ENCODE peak calls at places on chromosomes 4 and X, in five cellular contexts. C is lower lobe of right lung; A is CD4-positive, alpha-beta T cell; J is left lung; U is hepatocyte. M is an unnamed sample.

GRCh38 chr4:158656439-158656838 is 15.2 kb downstream of the C4orf46 start:
- DNase-seq in J (no peak), C (no peak), A (no peak), U (no peak), M (no peak)

GRCh38 chr4:145216532-145216931 is 36.1 kb upstream of the OTUD4 start:
- DNase-seq in A (no peak), U (no peak), C (no peak), J (no peak), M (peak)

GRCh38 chr4:175470141-175470540 is 341.9 kb downstream of the GPM6A start:
- DNase-seq in U (no peak), J (no peak), A (no peak), C (no peak), M (no peak)

GRCh38 chr4:165016971-165017370 is 14.8 kb upstream of the TRIM60 start:
- DNase-seq in C (no peak), J (no peak), A (no peak), U (no peak), M (no peak)

GRCh38 chr4:21512351-21512750 is 436.2 kb downstream of the KCNIP4 start:
- DNase-seq in U (peak), A (no peak), C (no peak), J (no peak), M (peak)

GRCh38 chr4:155853189-155853588 is 12.9 kb downstream of the ASIC5 start:
- DNase-seq in U (no peak), A (no peak), C (no peak), J (no peak), M (no peak)

GRCh38 chr4:169116270-169116901 is 106.3 kb upstream of the CBR4 start:
- DNase-seq in A (no peak), U (no peak), J (no peak), C (peak), M (no peak)

GRCh38 chr4:80619070-80619674 is 283.6 kb downstream of the CFAP299 start:
- DNase-seq in J (no peak), C (no peak), U (no peak), A (no peak), M (no peak)

GRCh38 chr4:124640037-124640730 is 72.3 kb downstream of the ANKRD50 start:
- DNase-seq in A (no peak), J (no peak), U (no peak), C (no peak), M (no peak)

GRCh38 chr4:24885342-24885741 is 27.5 kb downstream of the CCDC149 start:
- DNase-seq in A (no peak), J (no peak), C (no peak), U (no peak), M (no peak)

GRCh38 chr4:40587351-40587750 is 42.3 kb downstream of the RBM47 start:
- DNase-seq in J (no peak), U (no peak), A (no peak), C (no peak), M (no peak)

GRCh38 chr4:16225139-16225538 is 1.1 kb downstream of the TAPT1 start:
- DNase-seq in C (no peak), A (no peak), U (no peak), J (no peak), M (peak)

GRCh38 chr4:123325241-123325681 is 71.3 kb upstream of the SPRY1 start:
- DNase-seq in C (no peak), A (no peak), U (no peak), J (peak), M (peak)

GRCh38 chr4:181264908-181265307 is 978.3 kb upstream of the TENM3 start:
- DNase-seq in C (no peak), J (no peak), U (no peak), A (no peak), M (no peak)

GRCh38 chrX:889966-890651 is 259.5 kb downstream of the SHOX start:
- DNase-seq in J (no peak), A (no peak), U (no peak), C (no peak), M (no peak)

GRCh38 chr4:152460488-152460887 is 75.4 kb downstream of the FBXW7 start:
- DNase-seq in C (no peak), A (no peak), J (no peak), U (peak), M (peak)

GRCh38 chr4:65437102-65437501 is 233.2 kb downstream of the EPHA5 start:
- DNase-seq in C (no peak), J (no peak), A (no peak), U (peak), M (no peak)

GRCh38 chr4:59571805-59572430 is 1628.2 kb upstream of the ADGRL3 start:
- DNase-seq in A (no peak), U (no peak), C (no peak), J (no peak), M (no peak)

GRCh38 chrX:53080628-53081580 is 1.3 kb upstream of the TSPYL2 start:
- DNase-seq in J (no peak), C (no peak), A (no peak), U (no peak), M (no peak)

GRCh38 chr4:108825737-108826136 is 62.9 kb upstream of the ETNPPL start:
- DNase-seq in A (no peak), C (no peak), J (no peak), U (no peak), M (no peak)

GRCh38 chr4:14827111-14827510 is 175.2 kb upstream of the CPEB2 start:
- DNase-seq in C (no peak), A (no peak), J (no peak), U (no peak), M (no peak)

GRCh38 chrX:67651437-67652142 is 107.8 kb downstream of the AR start:
- DNase-seq in A (no peak), U (no peak), C (no peak), J (no peak), M (no peak)

GRCh38 chr4:3404546-3404945 is 37.2 kb upstream of the HGFAC start:
- DNase-seq in C (no peak), J (no peak), U (no peak), A (no peak), M (no peak)

GRCh38 chr4:109749388-109750082 is 19.7 kb upstream of the PLA2G12A start:
- DNase-seq in U (no peak), C (no peak), J (no peak), A (no peak), M (no peak)

GRCh38 chr4:80069108-80069836 is 3.8 kb downstream of the ANTXR2 start:
- DNase-seq in U (no peak), C (no peak), A (no peak), J (no peak), M (no peak)

GRCh38 chr4:72966652-72967051 is 102.9 kb downstream of the COX18 start:
- DNase-seq in C (no peak), J (no peak), U (no peak), A (no peak), M (no peak)

GRCh38 chrX:97747346-97747745 is 863.6 kb downstream of the RPA4 start:
- DNase-seq in U (no peak), J (no peak), A (no peak), C (no peak), M (no peak)

GRCh38 chrX:39891781-39892180 is 206.0 kb downstream of the BCOR start:
- DNase-seq in C (no peak), J (no peak), A (no peak), U (no peak), M (no peak)

GRCh38 chr4:173513651-173514050 is 16.4 kb downstream of the HAND2 start:
- DNase-seq in A (no peak), C (no peak), U (peak), J (no peak), M (no peak)

GRCh38 chr4:16129336-16129735 is 45.5 kb upstream of the PROM1 start:
- DNase-seq in C (no peak), A (no peak), J (no peak), U (peak), M (no peak)

GRCh38 chrX:81564851-81565250 is 362.9 kb downstream of the SH3BGRL start:
- DNase-seq in A (no peak), U (no peak), J (no peak), C (no peak), M (no peak)

GRCh38 chr4:7705062-7705461 is 234.6 kb downstream of the AFAP1 start:
- DNase-seq in U (no peak), C (no peak), A (no peak), J (no peak), M (no peak)

GRCh38 chr4:158766419-158767044 is 2.3 kb upstream of the FNIP2 start:
- DNase-seq in J (no peak), A (no peak), U (no peak), C (no peak), M (no peak)

DNA sequence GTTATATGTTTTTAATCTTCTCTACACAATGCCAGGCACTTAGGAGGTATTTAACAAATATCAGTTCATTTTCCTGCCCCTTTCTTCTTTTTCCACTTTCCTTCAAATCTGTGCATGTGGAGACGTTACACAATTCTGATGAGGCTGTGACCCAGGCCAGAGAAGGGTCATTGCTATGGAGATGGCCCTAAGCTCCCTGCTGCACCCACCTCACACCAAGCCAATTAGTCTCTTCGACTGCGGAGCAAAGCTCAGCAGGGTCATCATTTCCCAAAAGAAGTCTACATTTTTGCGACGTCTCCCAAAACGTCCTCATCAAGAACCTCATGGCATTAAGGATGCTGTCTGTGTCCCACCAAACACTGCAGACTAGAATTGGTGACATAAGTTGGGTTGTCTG is 28.9 kb upstream of the VEGFD start:
- DNase-seq in U (no peak), A (no peak), J (no peak), C (no peak), M (no peak)
- TF ChIP-seq CTCF in U (no peak), A (no peak), J (no peak), C (no peak), M (no peak)

DNA sequence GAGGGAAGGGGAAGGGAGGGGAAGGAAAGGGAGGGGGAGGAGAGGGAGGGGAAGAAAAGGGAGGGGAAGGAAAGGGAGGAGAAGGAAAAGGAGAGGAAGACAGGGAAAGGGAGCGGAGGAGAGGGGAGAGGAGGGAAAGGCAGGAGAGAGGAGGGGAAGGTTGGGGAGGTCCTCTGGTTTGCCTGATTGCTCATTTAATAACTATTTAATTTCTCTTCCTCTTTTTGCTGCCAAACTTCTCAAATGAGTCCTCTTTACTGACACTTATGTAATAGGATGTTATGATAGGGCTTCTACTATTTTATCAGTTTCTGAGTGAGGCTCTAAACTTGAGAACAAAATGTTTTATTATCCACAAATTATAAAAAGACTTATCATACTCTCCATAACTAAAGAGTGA is 35.4 kb upstream of the PPA2 start:
- DNase-seq in C (no peak), J (no peak), A (no peak), U (no peak), M (peak)
- TF ChIP-seq CTCF in C (no peak), J (no peak), A (no peak), U (no peak), M (no peak)

GRCh38 chr4:113278324-113278934 is 229.0 kb downstream of the ANK2 start:
- DNase-seq in J (peak), U (peak), A (peak), C (peak), M (peak)
- TF ChIP-seq CTCF in J (peak), U (peak), A (peak), C (peak), M (peak)

GRCh38 chrX:114365045-114365834 is 218.6 kb upstream of the HTR2C start:
- DNase-seq in C (no peak), A (no peak), J (no peak), U (no peak), M (no peak)
- TF ChIP-seq CTCF in C (no peak), A (no peak), J (no peak), U (no peak), M (no peak)

M was measured in GM13977.